ENCODE peak calls at places on chromosomes 6 and 20, in six cellular contexts. R is nephron progenitor cell, M is mucosa of descending colon, D is endothelial cell, N is keratinocyte, P is breast epithelium. B is an unnamed sample.

GRCh38 chr6:52020961-52021570 is 66.3 kb downstream of the PKHD1 start:
- DNase-seq in P (no peak), N (no peak), D (no peak), M (no peak), R (no peak), B (no peak)

GRCh38 chr6:3147914-3148757 is 9.2 kb downstream of the TUBB2A start:
- DNase-seq in P (no peak), R (no peak), D (no peak), M (no peak), N (no peak), B (no peak)

GRCh38 chr6:165487347-165487746 is 175.7 kb downstream of the PDE10A start:
- DNase-seq in P (no peak), N (no peak), R (no peak), M (no peak), D (no peak), B (no peak)

GRCh38 chr6:113669641-113670040 is 187.5 kb upstream of the MARCKS start:
- DNase-seq in R (no peak), D (no peak), N (no peak), M (no peak), P (no peak), B (no peak)

GRCh38 chr20:8032499-8032898 is 12.9 kb upstream of the TMX4 start:
- DNase-seq in P (no peak), D (no peak), M (no peak), N (no peak), R (no peak), B (no peak)

GRCh38 chr20:49179368-49180277 is 8.5 kb downstream of the STAU1 start:
- DNase-seq in R (no peak), M (no peak), D (no peak), P (no peak), N (no peak), B (no peak)

GRCh38 chr6:80151641-80152040 is 45.2 kb downstream of the BCKDHB start:
- DNase-seq in M (no peak), D (no peak), N (no peak), R (no peak), P (no peak), B (no peak)

GRCh38 chr6:158143700-158144099 is 24.4 kb downstream of the SERAC1 start:
- DNase-seq in N (no peak), P (no peak), D (peak), R (no peak), M (no peak), B (no peak)

GRCh38 chr20:46308258-46309157 is at the start of gene CDH22:
- DNase-seq in M (no peak), R (peak), D (peak), P (no peak), N (no peak), B (no peak)

GRCh38 chr6:112311950-112312547 is 35.1 kb upstream of the RFPL4B start:
- DNase-seq in N (no peak), P (no peak), D (no peak), M (no peak), R (no peak), B (no peak)

GRCh38 chr20:57555457-57556184 is 5.3 kb upstream of the PCK1 start:
- DNase-seq in R (no peak), N (no peak), M (no peak), P (no peak), D (no peak), B (no peak)

GRCh38 chr20:62201173-62202082 is 18.6 kb downstream of the MTG2 start:
- DNase-seq in N (no peak), P (no peak), M (peak), D (no peak), R (no peak), B (no peak)

GRCh38 chr6:82263916-82264315 is 16.4 kb upstream of the IBTK start:
- DNase-seq in D (no peak), R (no peak), P (no peak), N (no peak), M (no peak), B (no peak)

GRCh38 chr20:53865905-53866786 is 204.2 kb downstream of the BCAS1 start:
- DNase-seq in D (peak), M (peak), R (peak), N (no peak), P (peak), B (no peak)

GRCh38 chr6:53986165-53986720 is 125.0 kb upstream of the MLIP start:
- DNase-seq in P (no peak), R (peak), D (peak), M (peak), N (no peak), B (no peak)

GRCh38 chr6:169145476-169145875 is 108.2 kb downstream of the THBS2 start:
- DNase-seq in M (no peak), N (no peak), D (no peak), P (no peak), R (no peak), B (no peak)

GRCh38 chr6:17281100-17281496 is at the start of gene RBM24:
- DNase-seq in R (peak), D (peak), N (no peak), P (no peak), M (peak), B (no peak)

GRCh38 chr6:167687035-167687720 is 139.5 kb upstream of the AFDN start:
- DNase-seq in D (no peak), P (no peak), R (no peak), M (no peak), N (no peak), B (no peak)

GRCh38 chr20:1942486-1943266 is 47.5 kb downstream of the SIRPA start:
- DNase-seq in P (no peak), R (no peak), M (no peak), N (no peak), D (no peak), B (no peak)

GRCh38 chr6:146211646-146212045 is 182.8 kb downstream of the GRM1 start:
- DNase-seq in P (no peak), M (no peak), D (no peak), R (no peak), N (no peak), B (no peak)

GRCh38 chr6:33151050-33151449 is 41.2 kb downstream of the COL11A2 start:
- DNase-seq in R (no peak), N (no peak), D (no peak), M (no peak), P (no peak), B (no peak)
- TF ChIP-seq CTCF in R (no peak), N (no peak), D (no peak), M (no peak), P (no peak), B (no peak)

DNA sequence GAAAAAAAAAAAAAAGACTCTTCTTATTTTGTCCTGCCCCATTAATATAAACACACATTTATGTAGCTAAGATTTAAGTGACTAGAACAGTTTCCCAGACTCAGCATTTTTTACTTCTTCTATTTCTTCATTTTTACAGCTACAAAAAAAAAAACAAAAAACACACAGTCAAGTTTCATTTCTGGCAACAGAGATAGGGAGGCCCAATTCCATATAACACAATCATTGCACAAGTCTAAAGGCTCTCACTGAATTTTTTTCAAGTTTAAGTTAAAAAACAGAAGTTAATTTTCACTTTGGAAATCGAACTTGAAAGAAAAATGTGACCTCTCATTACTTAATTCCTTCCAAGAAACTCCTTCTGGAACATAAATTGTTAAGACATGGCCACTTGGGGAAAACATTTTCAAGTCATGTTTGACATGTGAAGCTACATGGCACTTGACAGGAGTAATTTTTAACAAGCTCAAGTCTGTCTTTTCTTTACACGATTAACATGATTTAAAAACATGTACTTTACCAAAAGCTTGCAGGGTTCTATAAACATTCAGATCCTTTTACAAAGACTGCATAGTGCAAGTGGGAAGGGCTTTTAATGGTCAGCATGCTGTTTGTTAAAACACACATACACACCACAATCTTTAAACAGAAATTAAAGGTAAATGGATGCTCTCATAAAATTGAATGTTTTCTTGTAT is 100.1 kb upstream of the CCDC28A start:
- DNase-seq in D (no peak), P (no peak), N (no peak), R (no peak), M (no peak), B (no peak)
- TF ChIP-seq CTCF in D (no peak), P (no peak), N (no peak), R (no peak), M (no peak), B (no peak)

GRCh38 chr6:108714774-108715414 is 133.3 kb upstream of the ARMC2 start:
- DNase-seq in M (no peak), D (no peak), N (no peak), R (no peak), P (no peak), B (no peak)
- TF ChIP-seq CTCF in M (no peak), D (no peak), N (no peak), R (no peak), P (no peak), B (no peak)

GRCh38 chr6:137697267-137697938 is 169.7 kb upstream of the TNFAIP3 start:
- DNase-seq in R (peak), N (no peak), M (peak), D (peak), P (no peak), B (no peak)
- TF ChIP-seq CTCF in R (no peak), N (no peak), M (no peak), D (peak), P (no peak), B (no peak)

GRCh38 chr6:99711925-99712324 is 105.3 kb downstream of the PRDM13 start:
- DNase-seq in M (no peak), P (no peak), D (no peak), N (no peak), R (no peak), B (no peak)
- TF ChIP-seq CTCF in M (no peak), P (no peak), D (no peak), N (no peak), R (no peak), B (no peak)

GRCh38 chr6:72524011-72524645 is 97.7 kb upstream of the KCNQ5 start:
- DNase-seq in N (peak), R (no peak), D (no peak), M (no peak), P (no peak), B (no peak)

GRCh38 chr6:72521684-72522083 is 100.2 kb upstream of the KCNQ5 start:
- DNase-seq in P (no peak), M (no peak), R (no peak), N (no peak), D (no peak), B (no peak)

GRCh38 chr6:72525821-72526550 is 95.9 kb upstream of the KCNQ5 start:
- DNase-seq in D (no peak), N (no peak), P (no peak), R (no peak), M (no peak), B (no peak)

GRCh38 chr6:72519871-72520270 is 102.0 kb upstream of the KCNQ5 start:
- DNase-seq in D (no peak), R (no peak), N (no peak), M (no peak), P (no peak), B (no peak)

GRCh38 chr6:72522735-72523141 is 99.1 kb upstream of the KCNQ5 start:
- DNase-seq in D (peak), M (no peak), P (no peak), R (peak), N (peak), B (no peak)
- TF ChIP-seq CTCF in D (peak), M (no peak), P (no peak), R (peak), N (peak), B (no peak)

DNA sequence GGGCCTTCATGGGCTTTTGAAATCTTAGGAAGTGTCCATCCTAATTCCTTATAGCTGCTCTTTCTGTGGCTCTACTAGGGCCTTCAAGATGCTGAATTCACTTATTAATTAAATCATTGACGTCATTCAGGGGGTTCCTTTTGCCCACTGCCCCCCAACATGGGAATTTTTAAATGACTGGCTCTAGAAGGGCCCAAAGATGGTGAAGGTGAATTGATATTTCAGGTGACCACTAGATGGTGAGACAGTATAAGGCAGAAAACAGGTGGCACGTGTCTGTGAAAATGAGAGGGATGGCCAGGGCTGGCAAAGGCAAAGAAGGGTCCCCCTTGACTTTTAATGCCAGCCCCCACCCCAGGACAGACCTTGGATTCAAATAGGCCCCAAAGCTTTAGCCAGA is 11.8 kb downstream of the GNAS start:
- DNase-seq in N (no peak), M (no peak), P (no peak), D (no peak), R (no peak), B (no peak)
- TF ChIP-seq CTCF in N (no peak), M (no peak), P (no peak), D (no peak), R (no peak), B (no peak)

GRCh38 chr6:31729515-31729978 is 448 bp upstream of the DDAH2 start:
- DNase-seq in D (peak), R (peak), N (no peak), P (peak), M (peak), B (peak)

GRCh38 chr6:31730631-31731086 is 1.6 kb upstream of the DDAH2 start:
- DNase-seq in M (no peak), P (no peak), N (no peak), D (no peak), R (no peak), B (no peak)

GRCh38 chr6:31729979-31730630 is 1.0 kb upstream of the DDAH2 start:
- DNase-seq in P (peak), M (peak), R (peak), D (peak), N (no peak), B (peak)

GRCh38 chr6:31727717-31728671 is 1.1 kb downstream of the DDAH2 start:
- DNase-seq in P (no peak), N (no peak), R (no peak), M (peak), D (no peak), B (no peak)

GRCh38 chr6:31728767-31729514 is at the start of gene DDAH2:
- DNase-seq in P (no peak), N (no peak), D (no peak), R (peak), M (peak), B (no peak)
- TF ChIP-seq CTCF in P (no peak), N (peak), D (no peak), R (no peak), M (no peak), B (peak)

B was measured in right atrium auricular region.